ENCODE peak calls at places on chromosomes 11 and 22, in ten cellular contexts. One of them, this sample, is unnamed. For H3K4me1, the result is how much of the 10 kb centered on the place peaks cover.

GRCh38 chr11:45665206-45665932 is at the start of gene CHST1:
- DNase-seq in osteoblast: peak
- DNase-seq in GM23338: peak
- DNase-seq in neural progenitor cell: peak
- DNase-seq in IMR-90: no peak
- DNase-seq in naive thymus-derived CD4-positive, alpha-beta T cell: peak
- DNase-seq in Panc1: no peak
- DNase-seq in endothelial cell of umbilical vein: peak
- DNase-seq in A549: no peak
- DNase-seq in thyroid gland: peak
- DNase-seq in this sample: peak

GRCh38 chr22:29080061-29080975 is 7.5 kb downstream of the KREMEN1 start:
- DNase-seq in endothelial cell of umbilical vein: no peak
- DNase-seq in thyroid gland: peak
- DNase-seq in A549: no peak
- DNase-seq in Panc1: no peak
- DNase-seq in GM23338: no peak
- DNase-seq in IMR-90: no peak
- DNase-seq in neural progenitor cell: no peak
- DNase-seq in osteoblast: no peak
- DNase-seq in naive thymus-derived CD4-positive, alpha-beta T cell: no peak
- DNase-seq in this sample: no peak

GRCh38 chr11:129323896-129324522 is 51.6 kb upstream of the BARX2 start:
- DNase-seq in osteoblast: no peak
- DNase-seq in A549: peak
- DNase-seq in IMR-90: peak
- DNase-seq in naive thymus-derived CD4-positive, alpha-beta T cell: no peak
- DNase-seq in neural progenitor cell: no peak
- DNase-seq in endothelial cell of umbilical vein: no peak
- DNase-seq in thyroid gland: no peak
- DNase-seq in Panc1: no peak
- DNase-seq in GM23338: no peak
- DNase-seq in this sample: peak

GRCh38 chr11:1129143-1129665 is 28.5 kb upstream of the MUC5AC start:
- DNase-seq in GM23338: no peak
- DNase-seq in IMR-90: no peak
- DNase-seq in Panc1: no peak
- DNase-seq in endothelial cell of umbilical vein: no peak
- DNase-seq in thyroid gland: no peak
- DNase-seq in naive thymus-derived CD4-positive, alpha-beta T cell: no peak
- DNase-seq in neural progenitor cell: no peak
- DNase-seq in osteoblast: no peak
- DNase-seq in A549: no peak
- DNase-seq in this sample: no peak

GRCh38 chr11:63683133-63683991 is 2.1 kb downstream of the RTN3 start:
- DNase-seq in naive thymus-derived CD4-positive, alpha-beta T cell: no peak
- DNase-seq in A549: no peak
- DNase-seq in IMR-90: peak
- DNase-seq in osteoblast: peak
- DNase-seq in neural progenitor cell: no peak
- DNase-seq in GM23338: no peak
- DNase-seq in endothelial cell of umbilical vein: peak
- DNase-seq in thyroid gland: no peak
- DNase-seq in Panc1: no peak
- DNase-seq in this sample: peak

GRCh38 chr11:14249121-14249963 is 109.6 kb downstream of the RRAS2 start:
- DNase-seq in neural progenitor cell: peak
- DNase-seq in thyroid gland: peak
- DNase-seq in Panc1: no peak
- DNase-seq in endothelial cell of umbilical vein: peak
- DNase-seq in A549: peak
- DNase-seq in IMR-90: peak
- DNase-seq in GM23338: peak
- DNase-seq in naive thymus-derived CD4-positive, alpha-beta T cell: peak
- DNase-seq in osteoblast: no peak
- DNase-seq in this sample: peak

GRCh38 chr22:38973289-38974169 is 8.6 kb upstream of the APOBEC3B start:
- DNase-seq in Panc1: peak
- DNase-seq in naive thymus-derived CD4-positive, alpha-beta T cell: peak
- DNase-seq in IMR-90: peak
- DNase-seq in endothelial cell of umbilical vein: peak
- DNase-seq in neural progenitor cell: peak
- DNase-seq in osteoblast: peak
- DNase-seq in thyroid gland: peak
- DNase-seq in A549: peak
- DNase-seq in GM23338: peak
- DNase-seq in this sample: peak

GRCh38 chr11:40170076-40170475 is 1289.4 kb downstream of the LRRC4C start:
- DNase-seq in Panc1: no peak
- DNase-seq in neural progenitor cell: no peak
- DNase-seq in IMR-90: no peak
- DNase-seq in osteoblast: no peak
- DNase-seq in A549: no peak
- DNase-seq in endothelial cell of umbilical vein: no peak
- DNase-seq in naive thymus-derived CD4-positive, alpha-beta T cell: no peak
- DNase-seq in GM23338: no peak
- DNase-seq in thyroid gland: no peak
- DNase-seq in this sample: no peak

GRCh38 chr11:122741613-122742012 is 86.1 kb downstream of the UBASH3B start:
- DNase-seq in GM23338: no peak
- DNase-seq in IMR-90: peak
- DNase-seq in A549: no peak
- DNase-seq in endothelial cell of umbilical vein: no peak
- DNase-seq in osteoblast: peak
- DNase-seq in thyroid gland: peak
- DNase-seq in Panc1: no peak
- DNase-seq in neural progenitor cell: no peak
- DNase-seq in naive thymus-derived CD4-positive, alpha-beta T cell: no peak
- DNase-seq in this sample: no peak

GRCh38 chr22:24727218-24727851 is 47.2 kb downstream of the PIWIL3 start:
- DNase-seq in GM23338: no peak
- DNase-seq in osteoblast: peak
- DNase-seq in naive thymus-derived CD4-positive, alpha-beta T cell: no peak
- DNase-seq in neural progenitor cell: no peak
- DNase-seq in Panc1: peak
- DNase-seq in endothelial cell of umbilical vein: peak
- DNase-seq in IMR-90: peak
- DNase-seq in thyroid gland: peak
- DNase-seq in A549: peak
- DNase-seq in this sample: peak

GRCh38 chr11:101723371-101723770 is 139.6 kb upstream of the TRPC6 start:
- DNase-seq in thyroid gland: no peak
- DNase-seq in Panc1: no peak
- DNase-seq in naive thymus-derived CD4-positive, alpha-beta T cell: no peak
- DNase-seq in A549: no peak
- DNase-seq in osteoblast: no peak
- DNase-seq in neural progenitor cell: no peak
- DNase-seq in GM23338: no peak
- DNase-seq in IMR-90: no peak
- DNase-seq in endothelial cell of umbilical vein: no peak
- DNase-seq in this sample: no peak

GRCh38 chr11:122686106-122686505 is 30.6 kb downstream of the UBASH3B start:
- DNase-seq in endothelial cell of umbilical vein: no peak
- DNase-seq in A549: no peak
- DNase-seq in Panc1: no peak
- DNase-seq in thyroid gland: peak
- DNase-seq in neural progenitor cell: no peak
- DNase-seq in naive thymus-derived CD4-positive, alpha-beta T cell: no peak
- DNase-seq in IMR-90: peak
- DNase-seq in GM23338: no peak
- DNase-seq in osteoblast: no peak
- DNase-seq in this sample: no peak

GRCh38 chr11:73480677-73481076 is 104.5 kb downstream of the RELT start:
- DNase-seq in naive thymus-derived CD4-positive, alpha-beta T cell: no peak
- DNase-seq in IMR-90: peak
- DNase-seq in neural progenitor cell: no peak
- DNase-seq in GM23338: no peak
- DNase-seq in Panc1: no peak
- DNase-seq in osteoblast: no peak
- DNase-seq in endothelial cell of umbilical vein: no peak
- DNase-seq in thyroid gland: no peak
- DNase-seq in A549: no peak
- DNase-seq in this sample: no peak

GRCh38 chr11:118614511-118614910 is 7.1 kb downstream of the PHLDB1 start:
- DNase-seq in neural progenitor cell: no peak
- DNase-seq in IMR-90: no peak
- DNase-seq in GM23338: no peak
- DNase-seq in endothelial cell of umbilical vein: no peak
- DNase-seq in osteoblast: no peak
- DNase-seq in thyroid gland: peak
- DNase-seq in naive thymus-derived CD4-positive, alpha-beta T cell: no peak
- DNase-seq in Panc1: no peak
- DNase-seq in A549: no peak
- DNase-seq in this sample: no peak
- H3K4me1 ChIP-seq in neural progenitor cell: half or more
- H3K4me1 ChIP-seq in IMR-90: under half
- H3K4me1 ChIP-seq in GM23338: half or more
- H3K4me1 ChIP-seq in endothelial cell of umbilical vein: half or more
- H3K4me1 ChIP-seq in osteoblast: half or more
- H3K4me1 ChIP-seq in thyroid gland: half or more
- H3K4me1 ChIP-seq in naive thymus-derived CD4-positive, alpha-beta T cell: under half
- H3K4me1 ChIP-seq in Panc1: under half
- H3K4me1 ChIP-seq in A549: half or more
- H3K4me1 ChIP-seq in this sample: under half

GRCh38 chr22:45008853-45009751 is 703 bp downstream of the PHF21B start:
- DNase-seq in neural progenitor cell: peak
- DNase-seq in osteoblast: peak
- DNase-seq in IMR-90: no peak
- DNase-seq in A549: peak
- DNase-seq in naive thymus-derived CD4-positive, alpha-beta T cell: no peak
- DNase-seq in thyroid gland: peak
- DNase-seq in Panc1: no peak
- DNase-seq in endothelial cell of umbilical vein: no peak
- DNase-seq in GM23338: peak
- DNase-seq in this sample: no peak
- H3K27ac ChIP-seq in neural progenitor cell: peak
- H3K27ac ChIP-seq in osteoblast: no peak
- H3K27ac ChIP-seq in IMR-90: no peak
- H3K27ac ChIP-seq in A549: peak
- H3K27ac ChIP-seq in naive thymus-derived CD4-positive, alpha-beta T cell: no peak
- H3K27ac ChIP-seq in thyroid gland: peak
- H3K27ac ChIP-seq in Panc1: no peak
- H3K27ac ChIP-seq in endothelial cell of umbilical vein: no peak
- H3K27ac ChIP-seq in GM23338: peak
- H3K27ac ChIP-seq in this sample: no peak

GRCh38 chr11:7486731-7487130 is 1.4 kb downstream of the OLFML1 start:
- DNase-seq in osteoblast: no peak
- DNase-seq in GM23338: no peak
- DNase-seq in A549: no peak
- DNase-seq in thyroid gland: peak
- DNase-seq in Panc1: no peak
- DNase-seq in neural progenitor cell: no peak
- DNase-seq in endothelial cell of umbilical vein: no peak
- DNase-seq in naive thymus-derived CD4-positive, alpha-beta T cell: no peak
- DNase-seq in IMR-90: no peak
- DNase-seq in this sample: no peak
- H3K4me3 ChIP-seq in osteoblast: no peak
- H3K4me3 ChIP-seq in GM23338: no peak
- H3K4me3 ChIP-seq in A549: no peak
- H3K4me3 ChIP-seq in thyroid gland: no peak
- H3K4me3 ChIP-seq in Panc1: no peak
- H3K4me3 ChIP-seq in neural progenitor cell: no peak
- H3K4me3 ChIP-seq in endothelial cell of umbilical vein: no peak
- H3K4me3 ChIP-seq in naive thymus-derived CD4-positive, alpha-beta T cell: no peak
- H3K4me3 ChIP-seq in IMR-90: no peak
- H3K4me3 ChIP-seq in this sample: no peak

GRCh38 chr11:71537537-71537936 is 288 bp upstream of the KRTAP5-8 start:
- DNase-seq in osteoblast: no peak
- DNase-seq in A549: no peak
- DNase-seq in naive thymus-derived CD4-positive, alpha-beta T cell: no peak
- DNase-seq in neural progenitor cell: no peak
- DNase-seq in thyroid gland: no peak
- DNase-seq in endothelial cell of umbilical vein: no peak
- DNase-seq in Panc1: no peak
- DNase-seq in GM23338: no peak
- DNase-seq in IMR-90: no peak
- DNase-seq in this sample: no peak
- H3K4me1 ChIP-seq in osteoblast: under half
- H3K4me1 ChIP-seq in A549: under half
- H3K4me1 ChIP-seq in naive thymus-derived CD4-positive, alpha-beta T cell: under half
- H3K4me1 ChIP-seq in neural progenitor cell: under half
- H3K4me1 ChIP-seq in thyroid gland: under half
- H3K4me1 ChIP-seq in endothelial cell of umbilical vein: under half
- H3K4me1 ChIP-seq in Panc1: under half
- H3K4me1 ChIP-seq in GM23338: under half
- H3K4me1 ChIP-seq in IMR-90: under half
- H3K4me1 ChIP-seq in this sample: under half

This sample was measured in colonic mucosa.